ENCODE peak calls at places on chromosomes 7 and 10, in five cellular contexts. One of them, this sample, is unnamed.

GRCh38 chr10:33122014-33122788 is 164.2 kb upstream of the ITGB1 start:
- DNase-seq in adrenal gland: no peak
- DNase-seq in dorsolateral prefrontal cortex: no peak
- DNase-seq in mucosa of descending colon: no peak
- DNase-seq in cardiac fibroblast: no peak
- DNase-seq in this sample: no peak

GRCh38 chr7:129825554-129826267 is 127.0 kb downstream of the UBE2H start:
- DNase-seq in mucosa of descending colon: peak; percentile 94
- DNase-seq in adrenal gland: peak; percentile 87
- DNase-seq in cardiac fibroblast: peak; percentile 68
- DNase-seq in dorsolateral prefrontal cortex: peak; percentile 86
- DNase-seq in this sample: no peak

GRCh38 chr7:80135306-80136104 is 874 bp downstream of the GNAI1 start:
- DNase-seq in cardiac fibroblast: peak; percentile 46
- DNase-seq in adrenal gland: no peak
- DNase-seq in mucosa of descending colon: peak; percentile 42
- DNase-seq in dorsolateral prefrontal cortex: peak; percentile 37
- DNase-seq in this sample: no peak

GRCh38 chr10:70358446-70358845 is 24.0 kb downstream of the LRRC20 start:
- DNase-seq in adrenal gland: no peak
- DNase-seq in mucosa of descending colon: no peak
- DNase-seq in dorsolateral prefrontal cortex: no peak
- DNase-seq in cardiac fibroblast: no peak
- DNase-seq in this sample: no peak

GRCh38 chr10:100183482-100183881 is 2.3 kb downstream of the ERLIN1 start:
- DNase-seq in mucosa of descending colon: no peak
- DNase-seq in adrenal gland: no peak
- DNase-seq in cardiac fibroblast: peak; percentile 20
- DNase-seq in dorsolateral prefrontal cortex: no peak
- DNase-seq in this sample: no peak

GRCh38 chr10:132811891-132812481 is 26.0 kb upstream of the NKX6-2 start:
- DNase-seq in mucosa of descending colon: peak; percentile 7
- DNase-seq in cardiac fibroblast: no peak
- DNase-seq in dorsolateral prefrontal cortex: no peak
- DNase-seq in adrenal gland: no peak
- DNase-seq in this sample: no peak

GRCh38 chr7:37782166-37782565 is 66.2 kb upstream of the NME8 start:
- DNase-seq in dorsolateral prefrontal cortex: no peak
- DNase-seq in mucosa of descending colon: no peak
- DNase-seq in adrenal gland: no peak
- DNase-seq in cardiac fibroblast: no peak
- DNase-seq in this sample: no peak

GRCh38 chr10:90969947-90970673 is 49.2 kb upstream of the ANKRD1 start:
- DNase-seq in mucosa of descending colon: no peak
- DNase-seq in cardiac fibroblast: peak; percentile 78
- DNase-seq in dorsolateral prefrontal cortex: no peak
- DNase-seq in adrenal gland: no peak
- DNase-seq in this sample: peak; percentile 40

GRCh38 chr10:104018471-104018870 is 51.5 kb downstream of the SLK start:
- DNase-seq in cardiac fibroblast: no peak
- DNase-seq in mucosa of descending colon: no peak
- DNase-seq in dorsolateral prefrontal cortex: no peak
- DNase-seq in adrenal gland: no peak
- DNase-seq in this sample: no peak

GRCh38 chr7:44194562-44195145 is 5.4 kb upstream of the GCK start:
- DNase-seq in cardiac fibroblast: no peak
- DNase-seq in dorsolateral prefrontal cortex: no peak
- DNase-seq in mucosa of descending colon: no peak
- DNase-seq in adrenal gland: no peak
- DNase-seq in this sample: no peak

GRCh38 chr10:130430852-130431704 is 294.9 kb downstream of the GLRX3 start:
- DNase-seq in mucosa of descending colon: no peak
- DNase-seq in dorsolateral prefrontal cortex: no peak
- DNase-seq in adrenal gland: no peak
- DNase-seq in cardiac fibroblast: no peak
- DNase-seq in this sample: no peak

DNA sequence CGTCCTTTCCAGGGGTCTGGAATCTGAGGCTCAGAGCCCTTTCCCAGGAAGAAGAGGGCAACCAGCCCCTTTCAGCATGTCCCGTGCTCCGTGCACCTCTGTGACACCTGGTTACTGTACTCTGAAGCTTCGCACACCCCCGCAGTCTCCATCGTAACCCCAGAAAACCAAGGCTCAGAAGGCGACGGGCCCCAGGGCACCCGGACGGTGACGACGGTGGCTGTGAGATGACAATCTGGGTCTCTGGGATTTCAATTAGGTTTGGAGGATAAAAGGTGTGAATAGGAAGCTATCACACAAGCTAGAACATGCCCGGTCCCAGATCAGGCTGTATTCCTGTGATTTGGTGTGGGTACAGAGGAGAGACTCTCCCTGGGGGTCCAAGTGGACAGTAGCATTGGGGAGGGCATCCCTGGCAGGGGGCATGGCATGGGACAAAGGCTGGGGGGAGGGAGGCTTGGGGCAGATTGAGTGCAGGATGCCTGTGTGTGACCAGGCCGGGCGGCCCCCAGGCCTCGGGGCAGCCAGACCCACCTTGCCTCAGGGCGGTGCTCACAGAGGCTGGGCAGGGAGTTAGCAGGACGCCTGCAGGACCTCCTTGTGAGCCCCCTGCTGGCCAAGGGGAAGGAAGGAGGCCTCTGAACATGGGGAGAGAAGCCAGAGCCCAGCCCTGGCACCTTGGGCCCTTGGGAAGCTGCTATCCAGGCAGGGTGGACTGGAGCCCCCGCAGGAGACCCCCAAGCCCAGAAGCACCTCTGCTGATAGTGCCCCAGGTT is 23.4 kb upstream of the PSMG3 start:
- DNase-seq in adrenal gland: no peak
- DNase-seq in dorsolateral prefrontal cortex: no peak
- DNase-seq in mucosa of descending colon: no peak
- DNase-seq in cardiac fibroblast: peak; percentile 18
- DNase-seq in this sample: no peak
- TF ChIP-seq CTCF in adrenal gland: peak; percentile 10
- TF ChIP-seq CTCF in dorsolateral prefrontal cortex: no peak
- TF ChIP-seq CTCF in mucosa of descending colon: no peak
- TF ChIP-seq CTCF in cardiac fibroblast: peak; percentile 45
- TF ChIP-seq CTCF in this sample: peak; percentile 49

GRCh38 chr10:102240467-102241036 is 760 bp downstream of the PITX3 start:
- DNase-seq in adrenal gland: peak; percentile 15
- DNase-seq in cardiac fibroblast: no peak
- DNase-seq in dorsolateral prefrontal cortex: no peak
- DNase-seq in mucosa of descending colon: peak; percentile 34
- DNase-seq in this sample: no peak
- H3K4me3 ChIP-seq in adrenal gland: no peak overlapping the region
- H3K4me3 ChIP-seq in cardiac fibroblast: peak overlapping the region; percentile 74
- H3K4me3 ChIP-seq in dorsolateral prefrontal cortex: peak overlapping the region; percentile 61
- H3K4me3 ChIP-seq in mucosa of descending colon: no peak overlapping the region
- H3K4me3 ChIP-seq in this sample: peak overlapping the region; percentile 66

GRCh38 chr7:66681491-66682349 is 53.0 kb downstream of the KCTD7 start:
- DNase-seq in adrenal gland: peak; percentile 98
- DNase-seq in dorsolateral prefrontal cortex: peak; percentile 94
- DNase-seq in cardiac fibroblast: peak; percentile 94
- DNase-seq in mucosa of descending colon: peak; percentile 98
- DNase-seq in this sample: peak; percentile 81
- TF ChIP-seq CTCF in adrenal gland: no peak
- TF ChIP-seq CTCF in dorsolateral prefrontal cortex: no peak
- TF ChIP-seq CTCF in cardiac fibroblast: no peak
- TF ChIP-seq CTCF in mucosa of descending colon: no peak
- TF ChIP-seq CTCF in this sample: no peak

DNA sequence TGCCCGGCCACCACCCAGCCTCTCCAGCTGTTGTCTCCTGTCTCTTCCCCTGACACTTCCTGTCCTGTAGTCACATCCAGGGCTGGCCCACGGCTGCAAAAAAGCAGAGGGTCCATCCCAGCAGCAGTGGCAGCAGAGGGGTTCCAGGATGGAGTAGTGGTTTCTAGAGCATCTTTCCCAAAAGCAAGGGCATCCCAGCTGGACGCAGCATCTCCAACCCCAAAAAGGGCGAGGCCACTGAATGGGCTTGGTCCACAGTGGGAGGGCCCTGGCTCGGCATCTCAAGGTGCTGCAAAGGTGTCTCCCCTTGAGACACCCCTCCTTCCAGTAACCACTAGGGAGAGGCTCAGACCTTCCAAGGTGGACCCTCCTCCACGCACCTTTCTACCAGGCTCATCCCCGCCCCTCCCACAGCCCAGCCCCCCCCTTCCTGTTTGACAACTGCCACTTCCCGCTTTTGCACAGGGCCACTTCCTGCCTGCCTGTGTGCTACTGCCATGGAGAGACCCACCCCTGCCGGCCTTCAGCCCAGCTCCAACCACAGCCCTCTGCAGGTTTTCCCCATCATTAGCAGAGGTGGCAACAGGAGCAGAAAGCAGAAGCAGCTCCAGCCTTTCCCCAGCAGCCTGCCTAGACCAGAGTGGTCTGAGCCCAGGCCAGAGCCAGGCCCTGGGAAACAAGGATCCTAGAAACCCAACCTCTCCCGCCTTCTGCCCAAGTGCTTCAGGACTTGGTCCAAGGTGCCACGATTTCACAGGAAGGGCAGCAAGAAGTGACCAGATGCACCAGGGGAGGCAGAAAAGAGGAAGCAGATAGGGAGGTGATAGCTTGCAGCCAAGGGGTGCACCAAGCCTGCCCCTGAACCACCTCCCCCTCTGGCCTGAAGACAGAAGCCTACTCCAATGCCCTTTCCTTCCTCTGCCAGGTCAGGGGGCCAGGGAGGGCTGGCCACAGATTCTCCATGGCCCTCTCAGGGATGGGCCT is 8.6 kb downstream of the CAMK2G start:
- DNase-seq in adrenal gland: peak; percentile 42
- DNase-seq in dorsolateral prefrontal cortex: no peak
- DNase-seq in cardiac fibroblast: no peak
- DNase-seq in mucosa of descending colon: peak; percentile 70
- DNase-seq in this sample: no peak
- H3K4me3 ChIP-seq in adrenal gland: no peak overlapping the region
- H3K4me3 ChIP-seq in dorsolateral prefrontal cortex: no peak overlapping the region
- H3K4me3 ChIP-seq in cardiac fibroblast: no peak overlapping the region
- H3K4me3 ChIP-seq in mucosa of descending colon: no peak overlapping the region
- H3K4me3 ChIP-seq in this sample: no peak overlapping the region

GRCh38 chr7:27241189-27242045 is 1.2 kb upstream of the EVX1 start:
- DNase-seq in mucosa of descending colon: no peak
- DNase-seq in adrenal gland: no peak
- DNase-seq in cardiac fibroblast: no peak
- DNase-seq in dorsolateral prefrontal cortex: no peak
- DNase-seq in this sample: no peak
- TF ChIP-seq CTCF in mucosa of descending colon: no peak
- TF ChIP-seq CTCF in adrenal gland: no peak
- TF ChIP-seq CTCF in cardiac fibroblast: no peak
- TF ChIP-seq CTCF in dorsolateral prefrontal cortex: no peak
- TF ChIP-seq CTCF in this sample: no peak

GRCh38 chr10:114645729-114646128 is 12.3 kb downstream of the ABLIM1 start:
- DNase-seq in cardiac fibroblast: no peak
- DNase-seq in mucosa of descending colon: no peak
- DNase-seq in dorsolateral prefrontal cortex: no peak
- DNase-seq in adrenal gland: no peak
- DNase-seq in this sample: no peak

GRCh38 chr10:114647545-114648138 is 10.4 kb downstream of the ABLIM1 start:
- DNase-seq in mucosa of descending colon: no peak
- DNase-seq in cardiac fibroblast: peak; percentile 19
- DNase-seq in adrenal gland: peak; percentile 54
- DNase-seq in dorsolateral prefrontal cortex: no peak
- DNase-seq in this sample: no peak

GRCh38 chr10:114648368-114648767 is 9.7 kb downstream of the ABLIM1 start:
- DNase-seq in mucosa of descending colon: no peak
- DNase-seq in adrenal gland: peak; percentile 85
- DNase-seq in cardiac fibroblast: peak; percentile 35
- DNase-seq in dorsolateral prefrontal cortex: no peak
- DNase-seq in this sample: peak; percentile 44

GRCh38 chr10:114649217-114649906 is 8.7 kb downstream of the ABLIM1 start:
- DNase-seq in adrenal gland: no peak
- DNase-seq in dorsolateral prefrontal cortex: no peak
- DNase-seq in mucosa of descending colon: no peak
- DNase-seq in cardiac fibroblast: no peak
- DNase-seq in this sample: no peak

GRCh38 chr10:114646426-114646825 is 11.6 kb downstream of the ABLIM1 start:
- DNase-seq in adrenal gland: no peak
- DNase-seq in dorsolateral prefrontal cortex: no peak
- DNase-seq in cardiac fibroblast: no peak
- DNase-seq in mucosa of descending colon: no peak
- DNase-seq in this sample: no peak
- H3K4me3 ChIP-seq in adrenal gland: no peak overlapping the region
- H3K4me3 ChIP-seq in dorsolateral prefrontal cortex: no peak overlapping the region
- H3K4me3 ChIP-seq in cardiac fibroblast: no peak overlapping the region
- H3K4me3 ChIP-seq in mucosa of descending colon: no peak overlapping the region
- H3K4me3 ChIP-seq in this sample: no peak overlapping the region

GRCh38 chr10:107415446-107415845 is 250.9 kb upstream of the SORCS1 start:
- DNase-seq in cardiac fibroblast: no peak
- DNase-seq in mucosa of descending colon: no peak
- DNase-seq in adrenal gland: no peak
- DNase-seq in dorsolateral prefrontal cortex: no peak
- DNase-seq in this sample: no peak

GRCh38 chr10:107413971-107414370 is 249.5 kb upstream of the SORCS1 start:
- DNase-seq in mucosa of descending colon: no peak
- DNase-seq in dorsolateral prefrontal cortex: no peak
- DNase-seq in adrenal gland: no peak
- DNase-seq in cardiac fibroblast: no peak
- DNase-seq in this sample: no peak

GRCh38 chr10:107409517-107409916 is 245.0 kb upstream of the SORCS1 start:
- DNase-seq in adrenal gland: no peak
- DNase-seq in dorsolateral prefrontal cortex: no peak
- DNase-seq in mucosa of descending colon: no peak
- DNase-seq in cardiac fibroblast: peak; percentile 56
- DNase-seq in this sample: peak; percentile 17
- TF ChIP-seq CTCF in adrenal gland: peak; percentile 31
- TF ChIP-seq CTCF in dorsolateral prefrontal cortex: peak; percentile 47
- TF ChIP-seq CTCF in mucosa of descending colon: peak; percentile 29
- TF ChIP-seq CTCF in cardiac fibroblast: peak; percentile 17
- TF ChIP-seq CTCF in this sample: peak; percentile 45

This sample was measured in retinal pigment epithelial cell.